ENCODE peak calls at places on chromosomes 5 and 9, in five cellular contexts. Q is fibroblast of lung, P is AG04449, Y is gastrocnemius medialis, M is brain microvascular endothelial cell. T is an unnamed sample.

GRCh38 chr5:69492391-69493234 is at the start of gene OCLN:
- DNase-seq in Y (no peak), Q (no peak), P (no peak), M (no peak), T (peak)

GRCh38 chr5:144205141-144205551 is 34.5 kb downstream of the KCTD16 start:
- DNase-seq in Q (peak), Y (no peak), P (no peak), M (peak), T (peak)

GRCh38 chr9:82332018-82332773 is 343.6 kb downstream of the SPATA31D1 start:
- DNase-seq in Q (peak), Y (no peak), P (peak), M (peak), T (no peak)

GRCh38 chr5:95771109-95771708 is 40.1 kb downstream of the RHOBTB3 start:
- DNase-seq in P (no peak), Y (no peak), M (no peak), Q (no peak), T (peak)

GRCh38 chr5:139658928-139659667 is 10.9 kb downstream of the CXXC5 start:
- DNase-seq in Q (peak), Y (peak), M (peak), P (no peak), T (no peak)

GRCh38 chr5:394671-395155 is 48.3 kb upstream of the EXOC3 start:
- DNase-seq in Q (no peak), P (no peak), Y (no peak), M (no peak), T (peak)

GRCh38 chr5:32076699-32077695 is 97.1 kb downstream of the GOLPH3 start:
- DNase-seq in Q (peak), Y (no peak), P (no peak), M (peak), T (no peak)

GRCh38 chr5:169650701-169651331 is 13.7 kb downstream of the DOCK2 start:
- DNase-seq in P (peak), M (peak), Q (peak), Y (no peak), T (no peak)

GRCh38 chr9:31745886-31746285 is 638.6 kb upstream of the ACO1 start:
- DNase-seq in M (no peak), Q (no peak), P (no peak), Y (no peak), T (no peak)

GRCh38 chr5:93591323-93591945 is 8.4 kb downstream of the NR2F1 start:
- DNase-seq in P (no peak), M (no peak), Q (no peak), Y (no peak), T (no peak)

GRCh38 chr9:89781838-89782237 is 177.0 kb downstream of the GADD45G start:
- DNase-seq in Q (no peak), P (no peak), M (no peak), Y (no peak), T (no peak)

GRCh38 chr9:69168709-69169217 is 5.3 kb upstream of the TJP2 start:
- DNase-seq in Q (peak), P (no peak), Y (no peak), M (no peak), T (peak)

GRCh38 chr9:124210697-124211096 is 47.1 kb upstream of the NEK6 start:
- DNase-seq in Y (no peak), P (no peak), M (no peak), Q (no peak), T (no peak)

GRCh38 chr5:127941646-127942045 is 141.9 kb upstream of the SLC12A2 start:
- DNase-seq in Q (no peak), P (no peak), M (peak), Y (no peak), T (no peak)

GRCh38 chr5:50699737-50700136 is 33.3 kb downstream of the PARP8 start:
- DNase-seq in Q (no peak), Y (no peak), M (no peak), P (no peak), T (no peak)

GRCh38 chr9:113803811-113804589 is 72.1 kb upstream of the ZNF618 start:
- DNase-seq in Y (no peak), M (no peak), Q (no peak), P (no peak), T (peak)

GRCh38 chr5:103587185-103587748 is 24.7 kb upstream of the NUDT12 start:
- DNase-seq in P (no peak), Q (peak), Y (no peak), M (no peak), T (no peak)

GRCh38 chr9:134688231-134688630 is 46.6 kb downstream of the COL5A1 start:
- DNase-seq in P (no peak), Q (no peak), Y (no peak), M (no peak), T (no peak)

GRCh38 chr5:145887217-145887616 is 14.4 kb upstream of the GRXCR2 start:
- DNase-seq in Y (no peak), M (no peak), Q (peak), P (no peak), T (no peak)

GRCh38 chr9:134888603-134889195 is 8.1 kb downstream of the FCN2 start:
- DNase-seq in M (no peak), P (no peak), Y (no peak), Q (no peak), T (peak)

GRCh38 chr5:1218351-1219080 is 6.7 kb upstream of the SLC6A18 start:
- DNase-seq in Q (no peak), Y (no peak), M (no peak), P (no peak), T (no peak)

GRCh38 chr5:172881691-172882370 is 47.8 kb downstream of the ERGIC1 start:
- DNase-seq in P (no peak), M (peak), Y (no peak), Q (peak), T (no peak)

GRCh38 chr5:125326114-125326513 is 579.7 kb upstream of the ZNF608 start:
- DNase-seq in Q (peak), Y (no peak), M (peak), P (no peak), T (no peak)

GRCh38 chr5:44835693-44836092 is 26.9 kb downstream of the MRPS30 start:
- DNase-seq in Q (no peak), P (no peak), M (no peak), Y (no peak), T (no peak)

GRCh38 chr9:84990416-84990815 is 320.9 kb downstream of the NTRK2 start:
- DNase-seq in Q (no peak), P (no peak), Y (no peak), M (no peak), T (no peak)

GRCh38 chr5:142841511-142842255 is 71.5 kb downstream of the ARHGAP26 start:
- DNase-seq in P (no peak), Q (peak), Y (no peak), M (no peak), T (no peak)

GRCh38 chr5:141908796-141909195 is 14.9 kb upstream of the DELE1 start:
- DNase-seq in M (peak), Y (no peak), Q (no peak), P (no peak), T (no peak)

GRCh38 chr5:34772267-34772666 is 66.7 kb upstream of the TTC23L start:
- DNase-seq in Y (no peak), Q (no peak), M (no peak), P (no peak), T (no peak)

GRCh38 chr9:98916660-98917059 is 27.0 kb upstream of the COL15A1 start:
- DNase-seq in P (no peak), M (no peak), Q (peak), Y (peak), T (peak)

GRCh38 chr5:93192683-93193082 is 388.3 kb downstream of the NR2F1-AS1 start:
- DNase-seq in Y (no peak), P (no peak), M (no peak), Q (no peak), T (no peak)

GRCh38 chr9:125241000-125241862 is at the start of gene HSPA5:
- DNase-seq in P (peak), Q (peak), Y (peak), M (peak), T (peak)
- TF ChIP-seq CTCF in P (peak), Q (no peak), Y (no peak), M (peak), T (peak)

GRCh38 chr5:65811895-65812294 is 89.9 kb downstream of the NLN start:
- DNase-seq in Q (no peak), Y (no peak), P (no peak), M (peak), T (no peak)
- H3K4me3 ChIP-seq in Q (no peak), Y (no peak), P (no peak), M (no peak), T (no peak)

DNA sequence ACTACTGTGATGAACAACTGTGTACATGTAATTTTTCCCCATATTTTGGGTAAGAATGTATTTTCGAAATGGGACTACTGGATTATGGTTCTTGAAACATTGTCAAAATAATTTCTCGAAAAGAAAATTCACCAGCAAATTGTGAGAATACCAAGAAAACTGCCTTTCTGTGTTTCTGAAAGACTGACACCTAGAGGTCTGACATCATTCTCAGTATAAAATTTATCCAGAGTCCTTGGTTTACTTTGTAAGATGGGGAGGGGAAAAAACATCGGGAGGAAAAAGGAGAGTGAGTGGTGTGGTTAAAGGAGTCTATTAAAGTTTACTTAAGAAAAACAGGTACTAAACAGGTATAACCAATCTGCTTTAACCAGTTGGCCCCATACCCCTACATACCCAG is 149.2 kb downstream of the CEP120 start:
- DNase-seq in P (no peak), Y (no peak), M (no peak), Q (no peak), T (no peak)
- TF ChIP-seq CTCF in P (no peak), Y (no peak), M (no peak), Q (peak), T (no peak)

GRCh38 chr5:115962565-115963402 is 509 bp downstream of the LVRN start:
- DNase-seq in Y (no peak), M (no peak), P (no peak), Q (peak), T (peak)

GRCh38 chr5:115956957-115957356 is 5.3 kb upstream of the LVRN start:
- DNase-seq in Q (no peak), M (no peak), Y (no peak), P (no peak), T (no peak)

GRCh38 chr5:115963566-115963965 is 1.3 kb downstream of the LVRN start:
- DNase-seq in Q (no peak), M (no peak), P (no peak), Y (no peak), T (no peak)

GRCh38 chr5:115961413-115962238 is 649 bp upstream of the LVRN start:
- DNase-seq in P (no peak), M (no peak), Y (no peak), Q (no peak), T (no peak)

GRCh38 chr5:115962239-115962564 is at the start of gene LVRN:
- DNase-seq in M (no peak), P (no peak), Y (no peak), Q (no peak), T (peak)
- H3K4me3 ChIP-seq in M (peak), P (peak), Y (peak), Q (peak), T (no peak)

GRCh38 chr9:133371261-133371711 is 4.6 kb downstream of the SURF4 start:
- DNase-seq in Q (no peak), P (no peak), Y (no peak), M (peak), T (no peak)
- TF ChIP-seq CTCF in Q (no peak), P (no peak), Y (no peak), M (no peak), T (no peak)

GRCh38 chr9:10212702-10213101 is 400.1 kb downstream of the PTPRD start:
- DNase-seq in P (no peak), Q (no peak), M (no peak), Y (no peak), T (no peak)

GRCh38 chr9:10204276-10204675 is 408.5 kb downstream of the PTPRD start:
- DNase-seq in M (no peak), Q (no peak), Y (no peak), P (no peak), T (no peak)

GRCh38 chr9:10208691-10209069 is 404.1 kb downstream of the PTPRD start:
- DNase-seq in M (no peak), P (no peak), Q (no peak), Y (no peak), T (no peak)
- H3K4me3 ChIP-seq in M (no peak), P (no peak), Q (no peak), Y (peak), T (no peak)

GRCh38 chr9:83714316-83714715 is 6.6 kb upstream of the UBQLN1 start:
- DNase-seq in P (no peak), Y (no peak), M (no peak), Q (peak), T (no peak)

GRCh38 chr9:83707768-83708514 is at the start of gene UBQLN1:
- DNase-seq in Y (peak), Q (peak), P (peak), M (peak), T (peak)

GRCh38 chr9:83707518-83707767 is 315 bp downstream of the UBQLN1 start:
- DNase-seq in P (no peak), Q (no peak), M (peak), Y (no peak), T (no peak)

GRCh38 chr9:83706703-83707517 is 848 bp downstream of the UBQLN1 start:
- DNase-seq in M (peak), Y (peak), Q (peak), P (no peak), T (peak)

GRCh38 chr9:83708515-83709158 is 879 bp upstream of the UBQLN1 start:
- DNase-seq in P (no peak), Q (peak), Y (peak), M (peak), T (peak)
- TF ChIP-seq CTCF in P (no peak), Q (no peak), Y (peak), M (peak), T (no peak)

DNA sequence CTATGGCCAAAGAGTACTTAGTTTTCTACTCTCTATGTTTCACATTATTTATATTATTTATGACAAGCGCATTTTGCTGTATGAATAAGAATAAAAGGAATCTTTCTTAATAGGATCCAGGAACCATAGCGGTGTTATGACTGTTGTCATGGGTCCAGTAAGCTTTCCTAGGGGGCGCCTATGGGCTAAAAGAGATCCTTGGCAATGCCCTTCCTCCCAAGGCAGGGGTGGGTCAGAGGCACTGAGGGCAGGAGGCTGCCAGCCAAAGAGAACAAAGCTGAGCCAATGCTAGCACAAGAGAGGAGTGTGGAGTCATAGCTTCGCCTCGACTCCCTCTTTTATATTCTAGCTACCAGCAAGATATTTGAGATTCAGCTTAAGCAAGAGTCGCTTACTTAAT is 98.4 kb upstream of the GNAQ start:
- DNase-seq in Q (peak), Y (no peak), M (peak), P (no peak), T (no peak)
- H3K4me3 ChIP-seq in Q (no peak), Y (no peak), M (no peak), P (no peak), T (no peak)

GRCh38 chr5:138563340-138564118 is 11.7 kb downstream of the HSPA9 start:
- DNase-seq in Q (no peak), M (no peak), Y (no peak), P (no peak), T (no peak)

GRCh38 chr5:138568061-138568824 is 7.0 kb downstream of the HSPA9 start:
- DNase-seq in P (no peak), Q (no peak), M (peak), Y (no peak), T (no peak)

GRCh38 chr5:138565100-138565821 is 9.9 kb downstream of the HSPA9 start:
- DNase-seq in M (no peak), Y (no peak), P (no peak), Q (no peak), T (no peak)

GRCh38 chr5:138566792-138567191 is 8.4 kb downstream of the HSPA9 start:
- DNase-seq in Y (no peak), P (no peak), M (no peak), Q (no peak), T (no peak)

GRCh38 chr5:138564242-138564641 is 11.0 kb downstream of the HSPA9 start:
- DNase-seq in Q (no peak), M (no peak), P (no peak), Y (no peak), T (no peak)
- TF ChIP-seq CTCF in Q (no peak), M (no peak), P (no peak), Y (no peak), T (no peak)

DNA sequence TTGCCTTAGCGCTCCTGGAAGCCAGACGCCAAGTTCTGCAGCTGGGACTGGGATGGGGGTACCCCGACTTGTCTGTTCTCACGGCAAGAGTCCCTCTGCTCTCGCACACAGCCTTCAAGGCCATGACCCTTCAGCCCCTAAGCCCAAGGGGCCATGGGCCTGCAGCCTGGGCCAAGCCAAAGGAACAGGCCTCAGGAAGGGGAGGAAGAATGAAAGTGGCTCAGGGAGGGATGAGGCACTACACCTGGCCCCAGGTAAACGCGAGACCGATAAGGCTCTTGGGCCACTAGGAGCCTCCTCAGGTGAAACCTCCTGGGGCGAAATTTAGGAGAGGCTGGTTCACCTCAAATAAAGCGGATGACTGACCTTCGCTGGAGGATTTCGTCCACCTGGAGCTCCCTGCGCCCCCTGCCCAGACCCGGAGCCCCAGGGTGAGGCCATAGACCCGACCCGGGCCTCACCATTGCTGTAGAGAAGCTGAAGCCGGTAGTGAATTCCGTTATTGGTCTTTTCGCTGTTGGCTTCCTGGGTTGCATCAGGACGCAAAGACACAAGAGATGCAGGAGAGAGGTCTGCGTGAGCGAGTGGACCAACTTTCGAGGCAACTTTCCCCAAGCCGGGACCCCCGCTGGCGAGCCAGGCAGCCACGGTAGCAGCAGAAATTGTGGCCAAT is 3.7 kb downstream of the EBF1 start:
- DNase-seq in M (no peak), Q (no peak), P (no peak), Y (no peak), T (no peak)
- H3K4me3 ChIP-seq in M (peak), Q (peak), P (peak), Y (peak), T (no peak)